ENCODE peak calls at places on chromosomes 6 and 20, in five cellular contexts. One of them, this sample, is unnamed.

GRCh38 chr20:4119854-4120209 is 104.5 kb upstream of the RNF24 start:
- DNase-seq in NCI-H2171 treated with DMSO at 0.1 percent for 48 hours: no peak
- DNase-seq in stimulated activated naive CD4-positive, alpha-beta T cell treated with Interleukin-2 at 50 U/mL for 16 hours: no peak
- DNase-seq in AG20443: no peak
- DNase-seq in activated gamma-delta T cell treated with Interleukin-2 at 50 U/mL for 16 hours: no peak
- DNase-seq in this sample: no peak

GRCh38 chr20:48531505-48531904 is 296.3 kb downstream of the PREX1 start:
- DNase-seq in stimulated activated naive CD4-positive, alpha-beta T cell treated with Interleukin-2 at 50 U/mL for 16 hours: no peak
- DNase-seq in activated gamma-delta T cell treated with Interleukin-2 at 50 U/mL for 16 hours: no peak
- DNase-seq in NCI-H2171 treated with DMSO at 0.1 percent for 48 hours: no peak
- DNase-seq in AG20443: no peak
- DNase-seq in this sample: no peak

GRCh38 chr6:89011436-89011835 is 48.0 kb upstream of the RNGTT start:
- DNase-seq in NCI-H2171 treated with DMSO at 0.1 percent for 48 hours: no peak
- DNase-seq in stimulated activated naive CD4-positive, alpha-beta T cell treated with Interleukin-2 at 50 U/mL for 16 hours: no peak
- DNase-seq in activated gamma-delta T cell treated with Interleukin-2 at 50 U/mL for 16 hours: no peak
- DNase-seq in AG20443: no peak
- DNase-seq in this sample: no peak

GRCh38 chr20:32168184-32168910 is 39.2 kb downstream of the PLAGL2 start:
- DNase-seq in activated gamma-delta T cell treated with Interleukin-2 at 50 U/mL for 16 hours: no peak
- DNase-seq in AG20443: no peak
- DNase-seq in NCI-H2171 treated with DMSO at 0.1 percent for 48 hours: peak; percentile 40
- DNase-seq in stimulated activated naive CD4-positive, alpha-beta T cell treated with Interleukin-2 at 50 U/mL for 16 hours: no peak
- DNase-seq in this sample: no peak

GRCh38 chr6:167341665-167342655 is 17.1 kb downstream of the TTLL2 start:
- DNase-seq in stimulated activated naive CD4-positive, alpha-beta T cell treated with Interleukin-2 at 50 U/mL for 16 hours: no peak
- DNase-seq in NCI-H2171 treated with DMSO at 0.1 percent for 48 hours: peak; percentile 44
- DNase-seq in activated gamma-delta T cell treated with Interleukin-2 at 50 U/mL for 16 hours: no peak
- DNase-seq in AG20443: no peak
- DNase-seq in this sample: no peak

GRCh38 chr6:156953478-156954146 is 176.4 kb downstream of the ARID1B start:
- DNase-seq in NCI-H2171 treated with DMSO at 0.1 percent for 48 hours: peak; percentile 89
- DNase-seq in AG20443: peak; percentile 93
- DNase-seq in stimulated activated naive CD4-positive, alpha-beta T cell treated with Interleukin-2 at 50 U/mL for 16 hours: no peak
- DNase-seq in activated gamma-delta T cell treated with Interleukin-2 at 50 U/mL for 16 hours: peak; percentile 27
- DNase-seq in this sample: no peak

GRCh38 chr20:63212792-63213191 is 3.1 kb downstream of the YTHDF1 start:
- DNase-seq in activated gamma-delta T cell treated with Interleukin-2 at 50 U/mL for 16 hours: no peak
- DNase-seq in AG20443: no peak
- DNase-seq in stimulated activated naive CD4-positive, alpha-beta T cell treated with Interleukin-2 at 50 U/mL for 16 hours: no peak
- DNase-seq in NCI-H2171 treated with DMSO at 0.1 percent for 48 hours: no peak
- DNase-seq in this sample: no peak

GRCh38 chr6:157569543-157569942 is 188.6 kb downstream of the ZDHHC14 start:
- DNase-seq in stimulated activated naive CD4-positive, alpha-beta T cell treated with Interleukin-2 at 50 U/mL for 16 hours: no peak
- DNase-seq in NCI-H2171 treated with DMSO at 0.1 percent for 48 hours: no peak
- DNase-seq in activated gamma-delta T cell treated with Interleukin-2 at 50 U/mL for 16 hours: no peak
- DNase-seq in AG20443: no peak
- DNase-seq in this sample: no peak

GRCh38 chr20:32247957-32248497 is 29.4 kb upstream of the KIF3B start:
- DNase-seq in activated gamma-delta T cell treated with Interleukin-2 at 50 U/mL for 16 hours: no peak
- DNase-seq in stimulated activated naive CD4-positive, alpha-beta T cell treated with Interleukin-2 at 50 U/mL for 16 hours: no peak
- DNase-seq in NCI-H2171 treated with DMSO at 0.1 percent for 48 hours: no peak
- DNase-seq in AG20443: no peak
- DNase-seq in this sample: no peak

GRCh38 chr20:49381558-49382493 is 100.6 kb downstream of the KCNB1 start:
- DNase-seq in stimulated activated naive CD4-positive, alpha-beta T cell treated with Interleukin-2 at 50 U/mL for 16 hours: no peak
- DNase-seq in activated gamma-delta T cell treated with Interleukin-2 at 50 U/mL for 16 hours: no peak
- DNase-seq in AG20443: peak; percentile 68
- DNase-seq in NCI-H2171 treated with DMSO at 0.1 percent for 48 hours: peak; percentile 98
- DNase-seq in this sample: no peak

GRCh38 chr6:31396422-31397152 is 6.8 kb upstream of the MICA start:
- DNase-seq in activated gamma-delta T cell treated with Interleukin-2 at 50 U/mL for 16 hours: peak; percentile 88
- DNase-seq in stimulated activated naive CD4-positive, alpha-beta T cell treated with Interleukin-2 at 50 U/mL for 16 hours: peak; percentile 80
- DNase-seq in AG20443: peak; percentile 79
- DNase-seq in NCI-H2171 treated with DMSO at 0.1 percent for 48 hours: peak; percentile 69
- DNase-seq in this sample: peak; percentile 64

GRCh38 chr20:52684176-52684575 is 288.0 kb upstream of the TSHZ2 start:
- DNase-seq in stimulated activated naive CD4-positive, alpha-beta T cell treated with Interleukin-2 at 50 U/mL for 16 hours: no peak
- DNase-seq in activated gamma-delta T cell treated with Interleukin-2 at 50 U/mL for 16 hours: no peak
- DNase-seq in AG20443: no peak
- DNase-seq in NCI-H2171 treated with DMSO at 0.1 percent for 48 hours: no peak
- DNase-seq in this sample: no peak

GRCh38 chr6:152305672-152306071 is 331.5 kb downstream of the SYNE1 start:
- DNase-seq in NCI-H2171 treated with DMSO at 0.1 percent for 48 hours: no peak
- DNase-seq in AG20443: no peak
- DNase-seq in stimulated activated naive CD4-positive, alpha-beta T cell treated with Interleukin-2 at 50 U/mL for 16 hours: no peak
- DNase-seq in activated gamma-delta T cell treated with Interleukin-2 at 50 U/mL for 16 hours: no peak
- DNase-seq in this sample: no peak

GRCh38 chr6:133837801-133838349 is 51.0 kb upstream of the TCF21 start:
- DNase-seq in NCI-H2171 treated with DMSO at 0.1 percent for 48 hours: peak; percentile 85
- DNase-seq in stimulated activated naive CD4-positive, alpha-beta T cell treated with Interleukin-2 at 50 U/mL for 16 hours: peak; percentile 32
- DNase-seq in AG20443: peak; percentile 69
- DNase-seq in activated gamma-delta T cell treated with Interleukin-2 at 50 U/mL for 16 hours: peak; percentile 35
- DNase-seq in this sample: peak; percentile 5

GRCh38 chr20:63641146-63641791 is 12.0 kb downstream of the STMN3 start:
- DNase-seq in activated gamma-delta T cell treated with Interleukin-2 at 50 U/mL for 16 hours: peak; percentile 63
- DNase-seq in stimulated activated naive CD4-positive, alpha-beta T cell treated with Interleukin-2 at 50 U/mL for 16 hours: peak; percentile 44
- DNase-seq in NCI-H2171 treated with DMSO at 0.1 percent for 48 hours: no peak
- DNase-seq in AG20443: no peak
- DNase-seq in this sample: peak; percentile 57

GRCh38 chr20:35135867-35136586 is 11.1 kb downstream of the EDEM2 start:
- DNase-seq in AG20443: peak; percentile 75
- DNase-seq in activated gamma-delta T cell treated with Interleukin-2 at 50 U/mL for 16 hours: no peak
- DNase-seq in NCI-H2171 treated with DMSO at 0.1 percent for 48 hours: no peak
- DNase-seq in stimulated activated naive CD4-positive, alpha-beta T cell treated with Interleukin-2 at 50 U/mL for 16 hours: no peak
- DNase-seq in this sample: peak; percentile 56

GRCh38 chr6:114142256-114142655 is 171.3 kb upstream of the HDAC2 start:
- DNase-seq in AG20443: no peak
- DNase-seq in activated gamma-delta T cell treated with Interleukin-2 at 50 U/mL for 16 hours: no peak
- DNase-seq in NCI-H2171 treated with DMSO at 0.1 percent for 48 hours: no peak
- DNase-seq in stimulated activated naive CD4-positive, alpha-beta T cell treated with Interleukin-2 at 50 U/mL for 16 hours: no peak
- DNase-seq in this sample: no peak

GRCh38 chr6:152723398-152723797 is 25.7 kb downstream of the MYCT1 start:
- DNase-seq in stimulated activated naive CD4-positive, alpha-beta T cell treated with Interleukin-2 at 50 U/mL for 16 hours: no peak
- DNase-seq in AG20443: peak; percentile 48
- DNase-seq in NCI-H2171 treated with DMSO at 0.1 percent for 48 hours: peak; percentile 5
- DNase-seq in activated gamma-delta T cell treated with Interleukin-2 at 50 U/mL for 16 hours: no peak
- DNase-seq in this sample: no peak

GRCh38 chr6:157228421-157229218 is 94.7 kb downstream of the TMEM242 start:
- DNase-seq in AG20443: no peak
- DNase-seq in activated gamma-delta T cell treated with Interleukin-2 at 50 U/mL for 16 hours: no peak
- DNase-seq in NCI-H2171 treated with DMSO at 0.1 percent for 48 hours: peak; percentile 96
- DNase-seq in stimulated activated naive CD4-positive, alpha-beta T cell treated with Interleukin-2 at 50 U/mL for 16 hours: no peak
- DNase-seq in this sample: no peak

GRCh38 chr20:4876301-4876700 is 125.0 kb downstream of the SLC23A2 start:
- DNase-seq in stimulated activated naive CD4-positive, alpha-beta T cell treated with Interleukin-2 at 50 U/mL for 16 hours: no peak
- DNase-seq in activated gamma-delta T cell treated with Interleukin-2 at 50 U/mL for 16 hours: no peak
- DNase-seq in NCI-H2171 treated with DMSO at 0.1 percent for 48 hours: peak; percentile 54
- DNase-seq in AG20443: no peak
- DNase-seq in this sample: no peak

GRCh38 chr20:44738779-44739477 is 6.7 kb upstream of the KCNK15 start:
- DNase-seq in activated gamma-delta T cell treated with Interleukin-2 at 50 U/mL for 16 hours: peak; percentile 12
- DNase-seq in NCI-H2171 treated with DMSO at 0.1 percent for 48 hours: peak; percentile 90
- DNase-seq in AG20443: peak; percentile 76
- DNase-seq in stimulated activated naive CD4-positive, alpha-beta T cell treated with Interleukin-2 at 50 U/mL for 16 hours: peak; percentile 19
- DNase-seq in this sample: peak; percentile 13